ENCODE peak calls at places on chromosomes 5 and 9, in nine cellular contexts. E is lung microvascular endothelial cell, B is upper lobe of left lung, Y is GM12891, F is AG04449, U is cardiac muscle cell, D is HTR-8/SVneo, A is A549, R is activated T-cell treated with anti-CD3 and anti-CD28 coated beads for 24 hours. N is an unnamed sample.

GRCh38 chr9:87481890-87482855 is 15.5 kb upstream of the DAPK1 start:
- DNase-seq in Y (no peak), U (no peak), R (no peak), B (no peak), D (no peak), E (no peak), F (no peak), A (no peak), N (no peak)

GRCh38 chr5:169970911-169971436 is 9.3 kb downstream of the INSYN2B start:
- DNase-seq in F (peak; percentile 17), Y (no peak), B (peak; percentile 25), A (peak; percentile 78), U (peak; percentile 74), R (no peak), E (peak; percentile 87), D (peak; percentile 71), N (no peak)

GRCh38 chr5:54867310-54867944 is 118.0 kb downstream of the ESM1 start:
- DNase-seq in F (no peak), E (peak; percentile 74), Y (no peak), R (no peak), U (peak; percentile 82), D (peak; percentile 60), A (peak; percentile 50), B (no peak), N (peak; percentile 29)

GRCh38 chr9:6384732-6385131 is 28.3 kb upstream of the UHRF2 start:
- DNase-seq in R (no peak), D (no peak), B (no peak), E (no peak), A (no peak), F (no peak), Y (no peak), U (no peak), N (no peak)

GRCh38 chr9:84072621-84073180 is 92.1 kb downstream of the RMI1 start:
- DNase-seq in B (no peak), R (no peak), A (no peak), D (no peak), U (no peak), E (no peak), F (no peak), Y (no peak), N (no peak)

GRCh38 chr9:129989740-129990139 is 53.2 kb downstream of the FNBP1 start:
- DNase-seq in Y (no peak), A (peak; percentile 18), F (no peak), U (peak; percentile 73), B (no peak), R (no peak), E (no peak), D (no peak), N (no peak)

GRCh38 chr5:68465133-68465532 is 249.6 kb downstream of the PIK3R1 start:
- DNase-seq in Y (no peak), B (no peak), F (no peak), D (no peak), U (no peak), E (no peak), A (no peak), R (no peak), N (no peak)

GRCh38 chr5:76953551-76954382 is 922 bp downstream of the CRHBP start:
- DNase-seq in U (peak; percentile 37), R (no peak), A (peak; percentile 11), E (no peak), F (no peak), D (no peak), Y (no peak), B (no peak), N (no peak)

GRCh38 chr5:1517838-1518237 is 5.9 kb downstream of the LPCAT1 start:
- DNase-seq in B (peak; percentile 26), R (no peak), A (no peak), Y (no peak), D (no peak), F (no peak), E (no peak), U (no peak), N (no peak)

GRCh38 chr9:130021123-130021522 is 21.9 kb downstream of the FNBP1 start:
- DNase-seq in A (no peak), F (no peak), Y (no peak), E (no peak), D (no peak), B (no peak), U (no peak), R (no peak), N (no peak)

GRCh38 chr5:172463031-172463430 is 8.7 kb upstream of the SH3PXD2B start:
- DNase-seq in E (no peak), U (no peak), F (no peak), R (no peak), D (no peak), A (no peak), B (no peak), Y (no peak), N (no peak)

GRCh38 chr5:112492291-112492690 is 73.2 kb upstream of the EPB41L4A start:
- DNase-seq in U (peak; percentile 70), B (peak; percentile 46), F (peak; percentile 44), E (peak; percentile 62), D (peak; percentile 30), A (peak; percentile 66), R (no peak), Y (peak; percentile 25), N (peak; percentile 32)

GRCh38 chr9:84228130-84228735 is 112.3 kb downstream of the SLC28A3 start:
- DNase-seq in R (no peak), E (no peak), B (no peak), F (no peak), Y (no peak), A (no peak), D (no peak), U (peak; percentile 48), N (no peak)

GRCh38 chr5:141763526-141763925 is 81.5 kb upstream of the ARAP3 start:
- DNase-seq in R (no peak), D (no peak), B (no peak), Y (no peak), A (no peak), U (no peak), F (no peak), E (no peak), N (no peak)

GRCh38 chr9:87816041-87816440 is 66.6 kb upstream of the SPATA31E1 start:
- DNase-seq in Y (no peak), E (peak; percentile 87), B (no peak), R (no peak), U (peak; percentile 77), A (no peak), F (no peak), D (no peak), N (no peak)

GRCh38 chr9:108534741-108535140 is 321.0 kb downstream of the ACTL7B start:
- DNase-seq in D (no peak), Y (no peak), A (no peak), E (no peak), U (peak; percentile 54), F (peak; percentile 50), B (no peak), R (no peak), N (no peak)

GRCh38 chr5:112367400-112367799 is 51.7 kb downstream of the EPB41L4A start:
- DNase-seq in U (no peak), R (no peak), B (peak; percentile 28), F (no peak), Y (no peak), E (no peak), D (no peak), A (no peak), N (no peak)

N was measured in HuH-7.